ENCODE peak calls at places on chromosomes 7 and 10, in six cellular contexts. H is ELR; F is kidney epithelial cell; K is uterus; D is activated CD4-positive, alpha-beta T cell treated with anti-CD3 and anti-CD28 coated beads, Interleukin-2, amount 10 ng/mL, durations not matched to agents 7 days and 5 days; R is activated naive CD4-positive, alpha-beta T cell treated with anti-CD3 and anti-CD28 coated beads, Interleukin-2, amount 50 U/mL, for 16 hours. P is an unnamed sample.

GRCh38 chr7:121531175-121532070 is 135.3 kb upstream of the FAM3C start:
- DNase-seq in H (peak), R (no peak), K (no peak), F (no peak), D (no peak), P (peak)

GRCh38 chr10:99984201-99984600 is 25.5 kb downstream of the DNMBP start:
- DNase-seq in K (no peak), R (no peak), H (peak), D (no peak), F (no peak), P (peak)

GRCh38 chr10:95330966-95331453 is 40.2 kb upstream of the PDLIM1 start:
- DNase-seq in H (peak), R (no peak), D (no peak), K (no peak), F (no peak), P (no peak)

GRCh38 chr10:124293641-124294449 is 124.9 kb downstream of the OAT start:
- DNase-seq in D (no peak), R (no peak), H (no peak), F (no peak), K (no peak), P (no peak)

GRCh38 chr7:12650080-12650479 is 37.4 kb upstream of the ARL4A start:
- DNase-seq in D (no peak), F (no peak), H (no peak), K (no peak), R (no peak), P (no peak)

GRCh38 chr7:158648787-158649186 is 55.8 kb downstream of the NCAPG2 start:
- DNase-seq in R (no peak), H (no peak), K (no peak), F (no peak), D (no peak), P (no peak)

GRCh38 chr7:143900230-143900766 is 1.7 kb downstream of the TCAF1 start:
- DNase-seq in K (no peak), F (no peak), R (no peak), H (peak), D (no peak), P (peak)

GRCh38 chr7:103912906-103913610 is 76.4 kb downstream of the RELN start:
- DNase-seq in D (no peak), K (no peak), F (no peak), H (no peak), R (no peak), P (no peak)

GRCh38 chr7:107874605-107875446 is 16.2 kb upstream of the DLD start:
- DNase-seq in K (peak), H (peak), D (peak), F (no peak), R (no peak), P (peak)

GRCh38 chr10:70528726-70529362 is 50.3 kb downstream of the PALD1 start:
- DNase-seq in D (no peak), F (no peak), R (no peak), K (no peak), H (peak), P (peak)

GRCh38 chr7:1765336-1765735 is 95.3 kb downstream of the ELFN1 start:
- DNase-seq in F (no peak), R (no peak), K (no peak), D (no peak), H (no peak), P (no peak)

GRCh38 chr10:34397324-34397723 is 417.8 kb downstream of the PARD3 start:
- DNase-seq in D (no peak), R (no peak), F (no peak), K (no peak), H (no peak), P (no peak)

GRCh38 chr7:25725483-25725882 is 426.5 kb upstream of the NFE2L3 start:
- DNase-seq in H (no peak), D (no peak), R (no peak), K (no peak), F (no peak), P (no peak)

GRCh38 chr10:94496010-94496409 is 49.6 kb upstream of the HELLS start:
- DNase-seq in D (no peak), F (no peak), K (no peak), R (no peak), H (peak), P (no peak)

GRCh38 chr7:158401826-158402225 is 185.8 kb downstream of the PTPRN2 start:
- DNase-seq in D (no peak), F (no peak), H (no peak), K (no peak), R (no peak), P (no peak)

GRCh38 chr10:71597821-71598498 is 121.6 kb downstream of the C10orf105 start:
- DNase-seq in K (peak), D (no peak), H (no peak), F (no peak), R (no peak), P (no peak)

GRCh38 chr10:62095341-62096071 is 173.1 kb downstream of the RTKN2 start:
- DNase-seq in F (no peak), R (no peak), H (no peak), K (no peak), D (no peak), P (peak)

GRCh38 chr7:133746847-133747246 is 380.3 kb upstream of the LRGUK start:
- DNase-seq in D (no peak), R (no peak), K (no peak), H (no peak), F (no peak), P (peak)

GRCh38 chr7:74598558-74598957 is 59.0 kb upstream of the GTF2I start:
- DNase-seq in D (no peak), H (peak), F (no peak), K (no peak), R (no peak), P (no peak)